ENCODE peak calls at places on chromosomes 12 and 14, in eight cellular contexts. Y is CD8-positive, alpha-beta T cell; W is left ventricle myocardium inferior; C is neuronal stem cell; H is dorsolateral prefrontal cortex; K is brain microvascular endothelial cell; J is keratinocyte; L is naive thymus-derived CD4-positive, alpha-beta T cell. D is an unnamed sample.

GRCh38 chr12:117738233-117738632 is 230.6 kb downstream of the KSR2 start:
- DNase-seq in Y (no peak), W (no peak), C (no peak), H (no peak), K (no peak), J (no peak), L (no peak), D (no peak)

GRCh38 chr14:33589334-33589733 is 361.5 kb downstream of the EGLN3 start:
- DNase-seq in Y (no peak), W (no peak), C (no peak), H (no peak), K (peak), J (peak), L (no peak), D (no peak)

GRCh38 chr12:107236824-107237467 is 143.6 kb upstream of the CRY1 start:
- DNase-seq in Y (no peak), W (no peak), C (no peak), H (no peak), K (no peak), J (peak), L (no peak), D (no peak)

GRCh38 chr12:72207756-72208155 is 64.4 kb upstream of the TRHDE start:
- DNase-seq in Y (no peak), W (no peak), C (no peak), H (no peak), K (no peak), J (no peak), L (no peak), D (no peak)

GRCh38 chr14:49921401-49921800 is 28.5 kb downstream of the ARF6 start:
- DNase-seq in Y (no peak), W (no peak), C (no peak), H (no peak), K (no peak), J (no peak), L (no peak), D (no peak)

GRCh38 chr14:35506927-35507326 is 27.0 kb upstream of the INSM2 start:
- DNase-seq in Y (no peak), W (no peak), C (no peak), H (no peak), K (peak), J (no peak), L (no peak), D (no peak)

GRCh38 chr12:109033239-109034196 is 12.7 kb upstream of the SVOP start:
- DNase-seq in Y (no peak), W (no peak), C (no peak), H (no peak), K (no peak), J (no peak), L (no peak), D (no peak)

GRCh38 chr12:27284021-27284420 is 39.9 kb downstream of the STK38L start:
- DNase-seq in Y (no peak), W (no peak), C (no peak), H (no peak), K (no peak), J (no peak), L (no peak), D (no peak)

GRCh38 chr12:62701492-62701891 is 233.5 kb downstream of the PPM1H start:
- DNase-seq in Y (no peak), W (no peak), C (no peak), H (no peak), K (no peak), J (no peak), L (no peak), D (no peak)

GRCh38 chr14:104138098-104138890 is at the start of gene KIF26A:
- DNase-seq in Y (no peak), W (peak), C (peak), H (peak), K (no peak), J (no peak), L (no peak), D (no peak)

GRCh38 chr14:90513151-90514014 is 116.6 kb downstream of the CALM1 start:
- DNase-seq in Y (no peak), W (peak), C (no peak), H (peak), K (no peak), J (no peak), L (no peak), D (no peak)

GRCh38 chr12:56953314-56953713 is 4.1 kb downstream of the RDH16 start:
- DNase-seq in Y (no peak), W (no peak), C (no peak), H (no peak), K (no peak), J (no peak), L (no peak), D (no peak)

GRCh38 chr12:68536885-68537284 is 73.8 kb upstream of the RAP1B start:
- DNase-seq in Y (no peak), W (no peak), C (no peak), H (no peak), K (no peak), J (no peak), L (no peak), D (no peak)

GRCh38 chr12:87117516-87117915 is 861.3 kb upstream of the MGAT4C start:
- DNase-seq in Y (no peak), W (no peak), C (no peak), H (no peak), K (no peak), J (no peak), L (no peak), D (no peak)

GRCh38 chr12:46219892-46220655 is 48.8 kb downstream of the SLC38A1 start:
- DNase-seq in Y (peak), W (no peak), C (no peak), H (no peak), K (peak), J (no peak), L (peak), D (peak)

GRCh38 chr14:82710257-82710841 is 1176.7 kb upstream of the SEL1L start:
- DNase-seq in Y (no peak), W (no peak), C (peak), H (no peak), K (peak), J (no peak), L (no peak), D (no peak)

GRCh38 chr14:36316131-36316530 is 4.3 kb downstream of the MBIP start:
- DNase-seq in Y (no peak), W (no peak), C (no peak), H (no peak), K (no peak), J (no peak), L (no peak), D (no peak)

GRCh38 chr14:20460458-20461229 is 590 bp downstream of the PIP4P1 start:
- DNase-seq in Y (peak), W (no peak), C (no peak), H (no peak), K (no peak), J (no peak), L (peak), D (peak)

GRCh38 chr12:13784504-13784903 is 196.9 kb downstream of the GRIN2B start:
- DNase-seq in Y (no peak), W (peak), C (no peak), H (no peak), K (no peak), J (no peak), L (no peak), D (no peak)

GRCh38 chr12:114976959-114977358 is 293.0 kb upstream of the TBX3 start:
- DNase-seq in Y (no peak), W (no peak), C (no peak), H (no peak), K (no peak), J (no peak), L (no peak), D (no peak)

GRCh38 chr14:98964171-98964570 is 307.8 kb downstream of the BCL11B start:
- DNase-seq in Y (no peak), W (no peak), C (no peak), H (no peak), K (no peak), J (no peak), L (no peak), D (no peak)

GRCh38 chr12:102479984-102480383 is 379 bp downstream of the IGF1 start:
- DNase-seq in Y (no peak), W (no peak), C (no peak), H (no peak), K (no peak), J (no peak), L (no peak), D (no peak)

GRCh38 chr14:76673261-76673660 is 88.0 kb upstream of the VASH1 start:
- DNase-seq in Y (no peak), W (no peak), C (no peak), H (no peak), K (no peak), J (no peak), L (no peak), D (no peak)

GRCh38 chr14:43012817-43013216 is 1406.1 kb downstream of the LRFN5 start:
- DNase-seq in Y (no peak), W (no peak), C (no peak), H (no peak), K (no peak), J (no peak), L (no peak), D (no peak)

GRCh38 chr14:67695394-67695949 is at the start of gene RDH11:
- DNase-seq in Y (peak), W (peak), C (peak), H (peak), K (peak), J (peak), L (peak), D (peak)

GRCh38 chr14:67698179-67698578 is 2.6 kb upstream of the RDH11 start:
- DNase-seq in Y (no peak), W (no peak), C (no peak), H (no peak), K (no peak), J (no peak), L (no peak), D (no peak)

GRCh38 chr14:67694791-67695393 is 672 bp downstream of the RDH11 start:
- DNase-seq in Y (peak), W (peak), C (peak), H (peak), K (peak), J (no peak), L (peak), D (peak)

DNA sequence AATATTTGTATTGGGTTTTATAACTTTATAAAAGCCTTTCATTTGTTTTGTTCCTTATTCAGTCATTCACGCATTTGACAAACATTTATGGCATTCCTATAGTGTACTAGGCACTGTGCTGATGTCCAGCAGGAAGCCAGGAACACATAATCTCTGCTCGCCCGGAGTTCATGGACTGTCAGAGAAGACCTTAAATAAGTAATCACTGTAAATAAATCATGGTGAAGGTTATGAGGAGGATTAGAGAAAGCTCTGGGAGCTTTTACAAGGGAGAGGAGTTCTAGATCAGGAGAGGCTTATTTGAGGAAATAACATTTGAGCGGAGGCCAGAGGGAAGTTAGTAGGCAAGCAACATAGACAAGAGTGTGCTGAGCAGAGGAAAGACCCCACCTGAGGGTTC is 1.4 kb upstream of the RDH11 start:
- DNase-seq in Y (no peak), W (no peak), C (no peak), H (no peak), K (no peak), J (no peak), L (no peak), D (no peak)
- H3K27ac ChIP-seq in Y (no peak), W (no peak), C (no peak), H (no peak), K (no peak), J (no peak), L (no peak), D (no peak)

DNA sequence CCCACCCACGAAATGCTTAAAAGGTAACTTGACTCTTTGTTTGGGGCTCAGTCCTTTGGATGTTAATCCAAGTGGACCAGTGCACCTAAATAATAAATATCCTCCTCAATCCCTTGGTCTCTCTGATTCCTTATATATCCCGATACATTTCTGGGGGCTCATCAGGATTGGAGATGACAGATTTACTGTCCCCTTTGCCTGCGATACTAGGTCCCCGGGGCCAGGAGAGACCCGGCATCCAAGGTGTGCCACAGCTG is 26.2 kb downstream of the KLRK1 start:
- DNase-seq in Y (no peak), W (no peak), C (no peak), H (no peak), K (no peak), J (no peak), L (no peak), D (no peak)
- H3K27ac ChIP-seq in Y (peak), W (peak), C (no peak), H (peak), K (peak), J (peak), L (peak), D (no peak)

GRCh38 chr12:124792177-124792576 is 71.5 kb downstream of the SCARB1 start:
- DNase-seq in Y (no peak), W (no peak), C (no peak), H (no peak), K (no peak), J (no peak), L (no peak), D (no peak)
- H3K27ac ChIP-seq in Y (no peak), W (no peak), C (peak), H (no peak), K (no peak), J (no peak), L (no peak), D (no peak)

GRCh38 chr12:29283969-29284368 is 97.0 kb downstream of the ERGIC2 start:
- DNase-seq in Y (no peak), W (no peak), C (no peak), H (no peak), K (no peak), J (no peak), L (no peak), D (no peak)
- H3K27ac ChIP-seq in Y (no peak), W (no peak), C (no peak), H (no peak), K (peak), J (no peak), L (no peak), D (no peak)

D was measured in effector memory CD4-positive, alpha-beta T cell.